ENCODE peak calls at places on chromosomes 3 and 15, in eight cellular contexts. One of them, this sample, is unnamed.

GRCh38 chr15:73286356-73286755 is 82.4 kb downstream of the HCN4 start:
- DNase-seq in BJ: no peak
- DNase-seq in endodermal cell: no peak
- DNase-seq in neural crest cell: no peak
- DNase-seq in H9: no peak
- DNase-seq in brain microvascular endothelial cell: peak
- DNase-seq in cerebellar cortex: no peak
- DNase-seq in uterus: no peak
- DNase-seq in this sample: no peak

GRCh38 chr3:187802928-187803259 is 57.6 kb upstream of the BCL6 start:
- DNase-seq in brain microvascular endothelial cell: no peak
- DNase-seq in BJ: no peak
- DNase-seq in H9: no peak
- DNase-seq in cerebellar cortex: no peak
- DNase-seq in uterus: no peak
- DNase-seq in neural crest cell: no peak
- DNase-seq in endodermal cell: no peak
- DNase-seq in this sample: no peak

GRCh38 chr15:98865397-98866339 is 141.9 kb downstream of the PGPEP1L start:
- DNase-seq in endodermal cell: no peak
- DNase-seq in H9: peak
- DNase-seq in BJ: no peak
- DNase-seq in brain microvascular endothelial cell: peak
- DNase-seq in neural crest cell: no peak
- DNase-seq in cerebellar cortex: peak
- DNase-seq in uterus: peak
- DNase-seq in this sample: peak

GRCh38 chr15:92707880-92708551 is 52.4 kb upstream of the FAM174B start:
- DNase-seq in neural crest cell: no peak
- DNase-seq in BJ: no peak
- DNase-seq in brain microvascular endothelial cell: no peak
- DNase-seq in H9: no peak
- DNase-seq in endodermal cell: no peak
- DNase-seq in cerebellar cortex: no peak
- DNase-seq in uterus: no peak
- DNase-seq in this sample: no peak

GRCh38 chr15:52717924-52718323 is 38.7 kb upstream of the ATOSA start:
- DNase-seq in H9: no peak
- DNase-seq in uterus: no peak
- DNase-seq in neural crest cell: no peak
- DNase-seq in endodermal cell: no peak
- DNase-seq in BJ: no peak
- DNase-seq in brain microvascular endothelial cell: no peak
- DNase-seq in cerebellar cortex: no peak
- DNase-seq in this sample: no peak

GRCh38 chr3:135916310-135916709 is 49.2 kb upstream of the PPP2R3A start:
- DNase-seq in BJ: no peak
- DNase-seq in uterus: no peak
- DNase-seq in endodermal cell: no peak
- DNase-seq in H9: no peak
- DNase-seq in neural crest cell: no peak
- DNase-seq in brain microvascular endothelial cell: no peak
- DNase-seq in cerebellar cortex: no peak
- DNase-seq in this sample: no peak

GRCh38 chr3:33179132-33179531 is 39.5 kb downstream of the SUSD5 start:
- DNase-seq in neural crest cell: no peak
- DNase-seq in cerebellar cortex: no peak
- DNase-seq in BJ: no peak
- DNase-seq in brain microvascular endothelial cell: no peak
- DNase-seq in H9: no peak
- DNase-seq in endodermal cell: no peak
- DNase-seq in uterus: no peak
- DNase-seq in this sample: no peak

GRCh38 chr3:25033407-25034029 is 394.5 kb upstream of the RARB start:
- DNase-seq in BJ: no peak
- DNase-seq in cerebellar cortex: peak
- DNase-seq in brain microvascular endothelial cell: no peak
- DNase-seq in endodermal cell: peak
- DNase-seq in neural crest cell: peak
- DNase-seq in uterus: no peak
- DNase-seq in H9: peak
- DNase-seq in this sample: no peak

GRCh38 chr3:104628185-104628789 is 738.4 kb upstream of the ALCAM start:
- DNase-seq in brain microvascular endothelial cell: peak
- DNase-seq in BJ: no peak
- DNase-seq in H9: no peak
- DNase-seq in cerebellar cortex: peak
- DNase-seq in uterus: no peak
- DNase-seq in endodermal cell: no peak
- DNase-seq in neural crest cell: no peak
- DNase-seq in this sample: no peak